ENCODE peak calls at places on chromosomes 16 and 17, in six cellular contexts. G, S, Q, L, O and I are unnamed samples.

GRCh38 chr16:85065099-85065498 is 37.5 kb downstream of the KIAA0513 start:
- DNase-seq in G (no peak), S (no peak), Q (no peak), L (no peak), O (no peak), I (no peak)

GRCh38 chr17:9350083-9350482 is 225.5 kb downstream of the STX8 start:
- DNase-seq in G (no peak), S (no peak), Q (no peak), L (peak; percentile 95), O (no peak), I (no peak)

GRCh38 chr16:82629441-82630027 is 2.8 kb downstream of the CDH13 start:
- DNase-seq in G (no peak), S (no peak), Q (no peak), L (no peak), O (peak; percentile 16), I (no peak)

GRCh38 chr17:64250211-64250835 is 12.7 kb downstream of the TEX2 start:
- DNase-seq in G (no peak), S (no peak), Q (no peak), L (no peak), O (no peak), I (no peak)

GRCh38 chr16:71467810-71468209 is 5.8 kb upstream of the ZNF23 start:
- DNase-seq in G (no peak), S (no peak), Q (no peak), L (peak; percentile 42), O (no peak), I (no peak)

GRCh38 chr17:81305051-81305630 is 10.0 kb upstream of the SLC38A10 start:
- DNase-seq in G (no peak), S (no peak), Q (no peak), L (no peak), O (no peak), I (no peak)

GRCh38 chr17:31412511-31412910 is 21.0 kb downstream of the RAB11FIP4 start:
- DNase-seq in G (no peak), S (no peak), Q (no peak), L (no peak), O (no peak), I (no peak)

GRCh38 chr16:6957676-6958075 is 375.0 kb upstream of the RBFOX1 start:
- DNase-seq in G (no peak), S (no peak), Q (no peak), L (no peak), O (no peak), I (no peak)

GRCh38 chr17:77498875-77499698 is 358.3 kb downstream of the SEC14L1 start:
- DNase-seq in G (no peak), S (peak; percentile 82), Q (no peak), L (no peak), O (peak; percentile 13), I (peak; percentile 9)

GRCh38 chr17:2049333-2050245 is 5.3 kb upstream of the HIC1 start:
- DNase-seq in G (no peak), S (peak; percentile 97), Q (peak; percentile 90), L (peak; percentile 85), O (peak; percentile 93), I (peak; percentile 81)

GRCh38 chr17:33981713-33982601 is 273.1 kb upstream of the CCL2 start:
- DNase-seq in G (no peak), S (no peak), Q (no peak), L (no peak), O (no peak), I (no peak)

GRCh38 chr16:53922805-53923645 is 219.1 kb downstream of the FTO start:
- DNase-seq in G (no peak), S (no peak), Q (no peak), L (no peak), O (no peak), I (no peak)

GRCh38 chr17:64741924-64742670 is 80.0 kb upstream of the SMURF2 start:
- DNase-seq in G (no peak), S (peak; percentile 95), Q (peak; percentile 66), L (peak; percentile 41), O (peak; percentile 50), I (no peak)

GRCh38 chr17:50564916-50565315 is 4.4 kb downstream of the CACNA1G start:
- DNase-seq in G (no peak), S (peak; percentile 96), Q (peak; percentile 67), L (peak; percentile 52), O (peak; percentile 89), I (no peak)

DNA sequence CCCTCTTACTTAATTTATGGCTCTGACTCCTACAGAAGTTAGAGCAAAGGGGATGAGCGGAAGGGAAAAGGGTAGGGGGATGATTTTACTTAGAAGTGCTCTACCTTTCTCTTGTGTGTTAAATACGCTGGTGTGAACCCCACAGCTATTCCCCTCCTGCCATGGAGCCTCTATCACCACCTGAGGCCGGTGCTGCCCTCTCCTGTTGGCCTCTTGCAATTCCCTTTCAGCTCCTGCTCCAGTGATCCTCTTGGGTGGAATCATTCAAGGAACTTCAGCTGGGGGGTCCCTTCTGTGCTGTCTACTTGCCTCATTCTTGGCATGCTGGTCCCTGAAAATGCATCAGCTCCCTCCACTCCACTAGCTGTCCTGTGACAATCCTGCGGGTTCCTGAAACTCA is 41.8 kb upstream of the CDH8 start:
- DNase-seq in G (no peak), S (no peak), Q (no peak), L (peak; percentile 4), O (no peak), I (no peak)
- TF ChIP-seq CTCF in G (no peak), S (no peak), Q (no peak), L (peak; percentile 25), O (no peak), I (no peak)

DNA sequence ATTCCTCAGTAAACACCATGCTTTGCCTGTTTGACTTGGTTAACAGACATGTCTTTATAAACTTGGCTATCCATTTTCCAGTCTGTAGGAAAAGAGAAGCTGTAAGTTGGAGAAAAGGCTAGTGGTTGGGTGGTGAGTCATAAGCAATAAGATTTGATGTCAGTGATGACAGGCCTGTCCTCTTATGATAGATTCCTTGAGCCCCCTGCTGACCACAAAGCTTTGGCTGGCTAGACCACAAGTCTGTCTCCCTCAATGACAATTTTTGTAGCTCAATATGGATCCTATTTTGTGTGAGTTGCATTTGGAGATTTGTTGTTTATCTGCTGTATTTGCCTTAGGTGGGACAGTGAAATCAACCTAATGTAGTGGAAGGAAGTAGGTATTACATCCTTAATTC is 67.6 kb downstream of the SIAH1 start:
- DNase-seq in G (no peak), S (no peak), Q (no peak), L (peak; percentile 87), O (no peak), I (no peak)
- TF ChIP-seq CTCF in G (no peak), S (no peak), Q (no peak), L (peak; percentile 28), O (no peak), I (no peak)

GRCh38 chr16:73054732-73055481 is 7.0 kb upstream of the ZFHX3 start:
- DNase-seq in G (no peak), S (no peak), Q (no peak), L (peak; percentile 67), O (no peak), I (no peak)

GRCh38 chr16:73052441-73053030 is 4.6 kb upstream of the ZFHX3 start:
- DNase-seq in G (no peak), S (no peak), Q (no peak), L (no peak), O (no peak), I (no peak)

GRCh38 chr16:73053379-73054130 is 5.6 kb upstream of the ZFHX3 start:
- DNase-seq in G (no peak), S (no peak), Q (no peak), L (peak; percentile 78), O (no peak), I (no peak)

GRCh38 chr16:73053038-73053378 is 5.1 kb upstream of the ZFHX3 start:
- DNase-seq in G (no peak), S (no peak), Q (no peak), L (no peak), O (no peak), I (no peak)

GRCh38 chr16:73054131-73054496 is 6.2 kb upstream of the ZFHX3 start:
- DNase-seq in G (no peak), S (no peak), Q (no peak), L (no peak), O (no peak), I (no peak)
- TF ChIP-seq CTCF in G (no peak), S (no peak), Q (no peak), L (no peak), O (no peak), I (no peak)

GRCh38 chr16:75624921-75625334 is 1.8 kb upstream of the ADAT1 start:
- DNase-seq in G (no peak), S (no peak), Q (no peak), L (peak; percentile 52), O (no peak), I (no peak)

GRCh38 chr16:75620326-75621169 is 2.5 kb downstream of the ADAT1 start:
- DNase-seq in G (no peak), S (no peak), Q (no peak), L (no peak), O (no peak), I (no peak)

GRCh38 chr16:75622762-75623605 is at the start of gene ADAT1:
- DNase-seq in G (peak; percentile 90), S (peak; percentile 100), Q (peak; percentile 98), L (peak; percentile 99), O (peak; percentile 98), I (peak; percentile 97)

GRCh38 chr16:75618782-75619181 is 4.3 kb downstream of the ADAT1 start:
- DNase-seq in G (no peak), S (no peak), Q (no peak), L (no peak), O (no peak), I (no peak)

DNA sequence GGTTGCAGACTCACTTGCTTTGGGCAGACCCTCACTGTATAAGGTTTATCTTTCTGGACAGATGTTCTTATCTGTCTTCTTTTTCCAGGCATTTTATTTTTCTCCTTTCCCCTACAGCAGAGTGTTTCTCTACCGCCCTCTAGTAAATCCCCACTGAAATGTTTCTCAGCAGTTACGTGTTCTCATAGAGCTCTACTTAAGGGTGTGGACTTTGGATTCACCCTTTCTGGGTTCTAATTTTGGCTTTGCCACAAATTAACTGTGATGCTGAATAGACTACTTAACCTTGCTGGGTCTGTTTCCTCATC is 2.0 kb downstream of the ADAT1 start:
- DNase-seq in G (no peak), S (no peak), Q (no peak), L (peak; percentile 71), O (no peak), I (no peak)
- TF ChIP-seq CTCF in G (no peak), S (no peak), Q (peak; percentile 49), L (peak; percentile 66), O (peak; percentile 7), I (no peak)

DNA sequence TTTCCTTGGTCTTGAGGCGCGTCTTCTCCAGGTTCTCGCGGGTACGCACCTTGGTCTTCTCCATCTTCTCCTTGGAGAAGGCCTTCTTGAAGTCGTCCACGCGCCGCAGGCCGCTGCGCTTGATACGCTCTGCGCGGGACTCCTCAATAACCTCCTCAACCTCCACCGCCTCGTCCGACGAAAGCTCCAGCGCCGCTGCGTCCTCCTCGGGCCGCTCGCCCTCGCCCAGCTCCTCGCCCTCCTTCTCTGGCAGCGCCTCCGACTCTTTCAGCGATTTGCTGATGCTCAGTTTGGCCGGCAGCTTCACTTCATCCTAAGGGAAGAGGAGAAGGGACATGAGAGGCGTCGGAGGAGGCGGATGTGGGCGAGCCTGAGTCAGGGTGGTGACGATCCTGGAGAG is 16.8 kb upstream of the STAT3 start:
- DNase-seq in G (no peak), S (no peak), Q (no peak), L (no peak), O (no peak), I (no peak)
- TF ChIP-seq CTCF in G (no peak), S (no peak), Q (no peak), L (no peak), O (no peak), I (no peak)